ENCODE peak calls at places on chromosomes 1 and 21, in four cellular contexts. T is K562, X is GM12878, H is HCT116. U is an unnamed sample.

GRCh38 chr1:245874942-245875580 is 632.0 kb downstream of the SMYD3 start:
- DNase-seq in T (peak), H (no peak), X (no peak), U (no peak)

GRCh38 chr1:65068202-65069011 is 79.6 kb upstream of the AK4 start:
- DNase-seq in T (peak), H (no peak), X (no peak), U (no peak)

GRCh38 chr21:19031956-19032355 is 628.4 kb upstream of the TMPRSS15 start:
- DNase-seq in X (no peak), H (no peak), T (no peak), U (no peak)

GRCh38 chr1:228058981-228059535 is 23.4 kb upstream of the ARF1 start:
- DNase-seq in X (no peak), H (no peak), T (no peak), U (no peak)

GRCh38 chr1:100188617-100189016 is 10.6 kb upstream of the LRRC39 start:
- DNase-seq in X (peak), H (no peak), T (no peak), U (no peak)

GRCh38 chr1:222002503-222002902 is 260.6 kb upstream of the DUSP10 start:
- DNase-seq in T (no peak), X (no peak), H (no peak), U (no peak)

GRCh38 chr1:5551274-5551966 is 440.8 kb downstream of the NPHP4 start:
- DNase-seq in H (peak), X (no peak), T (no peak), U (no peak)

GRCh38 chr1:29498126-29499100 is 262.1 kb downstream of the PTPRU start:
- DNase-seq in X (no peak), H (no peak), T (no peak), U (no peak)

GRCh38 chr1:5978452-5978851 is 13.8 kb downstream of the NPHP4 start:
- DNase-seq in H (no peak), X (no peak), T (no peak), U (no peak)

GRCh38 chr1:109984190-109984455 is 442 bp upstream of the AHCYL1 start:
- DNase-seq in T (no peak), H (no peak), X (no peak), U (no peak)

GRCh38 chr1:10724948-10725852 is 71.2 kb downstream of the CASZ1 start:
- DNase-seq in X (no peak), T (no peak), H (no peak), U (no peak)

GRCh38 chr1:185632659-185633428 is 101.3 kb upstream of the HMCN1 start:
- DNase-seq in H (no peak), T (no peak), X (no peak), U (no peak)

GRCh38 chr1:117644696-117645311 is 39.0 kb downstream of the TENT5C start:
- DNase-seq in T (peak), X (no peak), H (no peak), U (no peak)

GRCh38 chr1:214068979-214069378 is 81.2 kb downstream of the PROX1 start:
- DNase-seq in H (no peak), T (no peak), X (no peak), U (no peak)

GRCh38 chr1:181033128-181033798 is 520 bp upstream of the MR1 start:
- DNase-seq in X (peak), H (peak), T (peak), U (no peak)

GRCh38 chr1:76037314-76037713 is 37.2 kb upstream of the ST6GALNAC3 start:
- DNase-seq in T (no peak), H (no peak), X (no peak), U (no peak)

GRCh38 chr1:76038306-76039004 is 36.1 kb upstream of the ST6GALNAC3 start:
- DNase-seq in H (no peak), T (no peak), X (no peak), U (no peak)

GRCh38 chr1:76035053-76035452 is 39.5 kb upstream of the ST6GALNAC3 start:
- DNase-seq in X (no peak), H (no peak), T (no peak), U (no peak)

GRCh38 chr1:76046149-76046548 is 28.4 kb upstream of the ST6GALNAC3 start:
- DNase-seq in T (no peak), H (no peak), X (no peak), U (no peak)

GRCh38 chr1:76040327-76040868 is 34.1 kb upstream of the ST6GALNAC3 start:
- DNase-seq in X (no peak), H (no peak), T (peak), U (no peak)
- TF ChIP-seq EGR1 in X (no peak), H (no peak), T (no peak), U (no peak)

GRCh38 chr1:42845866-42846256 is 552 bp upstream of the ZNF691 start:
- DNase-seq in H (no peak), X (no peak), T (no peak), U (no peak)
- TF ChIP-seq EGR1 in H (no peak), X (no peak), T (no peak), U (no peak)

GRCh38 chr1:184485731-184486723 is 99.2 kb downstream of the C1orf21 start:
- DNase-seq in H (no peak), T (no peak), X (no peak), U (no peak)

GRCh38 chr1:184479435-184480202 is 92.8 kb downstream of the C1orf21 start:
- DNase-seq in X (no peak), T (no peak), H (no peak), U (no peak)

GRCh38 chr1:184483101-184483813 is 96.4 kb downstream of the C1orf21 start:
- DNase-seq in H (no peak), T (no peak), X (no peak), U (no peak)

GRCh38 chr1:184480711-184481110 is 93.9 kb downstream of the C1orf21 start:
- DNase-seq in X (no peak), T (no peak), H (no peak), U (no peak)

GRCh38 chr1:184482113-184482512 is 95.3 kb downstream of the C1orf21 start:
- DNase-seq in H (no peak), T (no peak), X (no peak), U (no peak)
- TF ChIP-seq EGR1 in H (no peak), T (no peak), X (no peak), U (no peak)

DNA sequence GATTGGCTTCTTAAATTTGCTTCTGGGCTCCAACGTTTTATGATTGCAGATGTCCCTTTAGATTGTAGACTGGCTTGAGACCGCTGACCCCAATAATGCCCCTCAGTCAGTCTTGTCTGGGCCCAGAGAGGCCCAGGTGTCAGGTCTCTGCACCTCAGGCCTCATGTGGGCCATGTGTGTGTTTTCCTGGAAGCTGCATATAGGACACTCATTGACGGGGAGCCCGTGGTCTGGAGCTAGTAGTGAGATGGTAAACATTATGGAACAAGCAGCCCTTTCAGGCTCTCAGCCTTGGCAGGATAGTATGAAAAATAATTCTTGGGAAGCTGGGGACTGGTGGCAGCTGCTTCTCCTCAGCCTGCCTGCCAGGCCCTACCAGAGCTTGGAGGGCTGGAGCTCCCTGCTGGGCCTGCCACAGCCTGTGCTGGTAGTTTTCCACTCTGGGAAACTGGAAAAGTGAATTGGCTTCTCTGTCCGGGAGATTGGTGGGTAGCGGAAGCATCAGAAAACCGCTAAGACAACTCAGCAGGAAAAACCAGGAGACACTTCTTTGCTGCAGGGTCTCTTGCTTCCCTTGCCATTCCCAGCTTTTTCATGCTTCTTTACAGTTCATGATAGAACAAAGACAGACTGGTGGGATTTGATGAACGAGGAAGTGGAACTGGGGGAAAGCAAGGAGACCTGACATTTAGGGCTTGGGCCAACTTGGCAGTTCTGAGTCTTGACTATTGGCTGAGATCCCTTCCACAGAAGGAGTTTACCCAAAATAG is 57.8 kb upstream of the HSD17B7 start:
- DNase-seq in T (no peak), X (no peak), H (no peak), U (no peak)
- TF ChIP-seq EGR1 in T (no peak), X (no peak), H (no peak), U (no peak)

U was measured in H1.